ENCODE peak calls at places on chromosomes 1 and 21, in eight cellular contexts. One of them, this sample, is unnamed.

GRCh38 chr1:191206808-191207207 is 729.1 kb upstream of the BRINP3 start:
- DNase-seq in anterior cingulate cortex: no peak
- DNase-seq in activated T-cell treated with anti-CD3 and anti-CD28 coated beads, Interleukin-2, amount 50 U/mL, for 4 hours: no peak
- DNase-seq in activated naive CD4-positive, alpha-beta T cell treated with anti-CD3 and anti-CD28 coated beads for 36 hours: no peak
- DNase-seq in upper lobe of right lung: no peak
- DNase-seq in effector memory CD4-positive, alpha-beta T cell: no peak
- DNase-seq in NCI-H2081: peak
- DNase-seq in T-cell: no peak
- DNase-seq in this sample: no peak

GRCh38 chr1:194809665-194810064 is 1623.3 kb upstream of the B3GALT2 start:
- DNase-seq in anterior cingulate cortex: no peak
- DNase-seq in activated T-cell treated with anti-CD3 and anti-CD28 coated beads, Interleukin-2, amount 50 U/mL, for 4 hours: no peak
- DNase-seq in activated naive CD4-positive, alpha-beta T cell treated with anti-CD3 and anti-CD28 coated beads for 36 hours: no peak
- DNase-seq in upper lobe of right lung: no peak
- DNase-seq in effector memory CD4-positive, alpha-beta T cell: no peak
- DNase-seq in NCI-H2081: peak
- DNase-seq in T-cell: no peak
- DNase-seq in this sample: no peak

GRCh38 chr1:182614796-182615451 is 10.7 kb upstream of the RGS16 start:
- DNase-seq in anterior cingulate cortex: peak
- DNase-seq in activated T-cell treated with anti-CD3 and anti-CD28 coated beads, Interleukin-2, amount 50 U/mL, for 4 hours: peak
- DNase-seq in activated naive CD4-positive, alpha-beta T cell treated with anti-CD3 and anti-CD28 coated beads for 36 hours: peak
- DNase-seq in upper lobe of right lung: peak
- DNase-seq in effector memory CD4-positive, alpha-beta T cell: peak
- DNase-seq in NCI-H2081: peak
- DNase-seq in T-cell: no peak
- DNase-seq in this sample: peak

GRCh38 chr1:38083541-38083940 is 36.9 kb upstream of the POU3F1 start:
- DNase-seq in anterior cingulate cortex: no peak
- DNase-seq in activated T-cell treated with anti-CD3 and anti-CD28 coated beads, Interleukin-2, amount 50 U/mL, for 4 hours: no peak
- DNase-seq in activated naive CD4-positive, alpha-beta T cell treated with anti-CD3 and anti-CD28 coated beads for 36 hours: no peak
- DNase-seq in upper lobe of right lung: no peak
- DNase-seq in effector memory CD4-positive, alpha-beta T cell: no peak
- DNase-seq in NCI-H2081: peak
- DNase-seq in T-cell: no peak
- DNase-seq in this sample: no peak

GRCh38 chr1:169484683-169485426 is 889 bp downstream of the SLC19A2 start:
- DNase-seq in anterior cingulate cortex: peak
- DNase-seq in activated T-cell treated with anti-CD3 and anti-CD28 coated beads, Interleukin-2, amount 50 U/mL, for 4 hours: peak
- DNase-seq in activated naive CD4-positive, alpha-beta T cell treated with anti-CD3 and anti-CD28 coated beads for 36 hours: peak
- DNase-seq in upper lobe of right lung: peak
- DNase-seq in effector memory CD4-positive, alpha-beta T cell: no peak
- DNase-seq in NCI-H2081: peak
- DNase-seq in T-cell: no peak
- DNase-seq in this sample: peak

GRCh38 chr1:90402893-90403849 is 313.9 kb downstream of the BARHL2 start:
- DNase-seq in anterior cingulate cortex: no peak
- DNase-seq in activated T-cell treated with anti-CD3 and anti-CD28 coated beads, Interleukin-2, amount 50 U/mL, for 4 hours: no peak
- DNase-seq in activated naive CD4-positive, alpha-beta T cell treated with anti-CD3 and anti-CD28 coated beads for 36 hours: no peak
- DNase-seq in upper lobe of right lung: no peak
- DNase-seq in effector memory CD4-positive, alpha-beta T cell: no peak
- DNase-seq in NCI-H2081: peak
- DNase-seq in T-cell: no peak
- DNase-seq in this sample: no peak

GRCh38 chr1:169106921-169107672 is 607 bp downstream of the ATP1B1 start:
- DNase-seq in anterior cingulate cortex: no peak
- DNase-seq in activated T-cell treated with anti-CD3 and anti-CD28 coated beads, Interleukin-2, amount 50 U/mL, for 4 hours: no peak
- DNase-seq in activated naive CD4-positive, alpha-beta T cell treated with anti-CD3 and anti-CD28 coated beads for 36 hours: no peak
- DNase-seq in upper lobe of right lung: peak
- DNase-seq in effector memory CD4-positive, alpha-beta T cell: no peak
- DNase-seq in NCI-H2081: peak
- DNase-seq in T-cell: no peak
- DNase-seq in this sample: peak

GRCh38 chr1:197917813-197918646 is 858 bp downstream of the LHX9 start:
- DNase-seq in anterior cingulate cortex: no peak
- DNase-seq in activated T-cell treated with anti-CD3 and anti-CD28 coated beads, Interleukin-2, amount 50 U/mL, for 4 hours: no peak
- DNase-seq in activated naive CD4-positive, alpha-beta T cell treated with anti-CD3 and anti-CD28 coated beads for 36 hours: no peak
- DNase-seq in upper lobe of right lung: no peak
- DNase-seq in effector memory CD4-positive, alpha-beta T cell: no peak
- DNase-seq in NCI-H2081: no peak
- DNase-seq in T-cell: no peak
- DNase-seq in this sample: no peak

GRCh38 chr21:46559291-46559983 is 45.4 kb downstream of the S100B start:
- DNase-seq in anterior cingulate cortex: no peak
- DNase-seq in activated T-cell treated with anti-CD3 and anti-CD28 coated beads, Interleukin-2, amount 50 U/mL, for 4 hours: peak
- DNase-seq in activated naive CD4-positive, alpha-beta T cell treated with anti-CD3 and anti-CD28 coated beads for 36 hours: peak
- DNase-seq in upper lobe of right lung: no peak
- DNase-seq in effector memory CD4-positive, alpha-beta T cell: peak
- DNase-seq in NCI-H2081: no peak
- DNase-seq in T-cell: peak
- DNase-seq in this sample: peak

GRCh38 chr1:70718086-70718630 is 307.1 kb downstream of the CTH start:
- DNase-seq in anterior cingulate cortex: no peak
- DNase-seq in activated T-cell treated with anti-CD3 and anti-CD28 coated beads, Interleukin-2, amount 50 U/mL, for 4 hours: no peak
- DNase-seq in activated naive CD4-positive, alpha-beta T cell treated with anti-CD3 and anti-CD28 coated beads for 36 hours: no peak
- DNase-seq in upper lobe of right lung: no peak
- DNase-seq in effector memory CD4-positive, alpha-beta T cell: no peak
- DNase-seq in NCI-H2081: peak
- DNase-seq in T-cell: no peak
- DNase-seq in this sample: no peak

GRCh38 chr1:114671011-114671938 is 1.4 kb upstream of the DENND2C start:
- DNase-seq in anterior cingulate cortex: no peak
- DNase-seq in activated T-cell treated with anti-CD3 and anti-CD28 coated beads, Interleukin-2, amount 50 U/mL, for 4 hours: no peak
- DNase-seq in activated naive CD4-positive, alpha-beta T cell treated with anti-CD3 and anti-CD28 coated beads for 36 hours: no peak
- DNase-seq in upper lobe of right lung: no peak
- DNase-seq in effector memory CD4-positive, alpha-beta T cell: no peak
- DNase-seq in NCI-H2081: no peak
- DNase-seq in T-cell: no peak
- DNase-seq in this sample: no peak

GRCh38 chr1:39754906-39755504 is 16.1 kb downstream of the OXCT2 start:
- DNase-seq in anterior cingulate cortex: no peak
- DNase-seq in activated T-cell treated with anti-CD3 and anti-CD28 coated beads, Interleukin-2, amount 50 U/mL, for 4 hours: no peak
- DNase-seq in activated naive CD4-positive, alpha-beta T cell treated with anti-CD3 and anti-CD28 coated beads for 36 hours: no peak
- DNase-seq in upper lobe of right lung: no peak
- DNase-seq in effector memory CD4-positive, alpha-beta T cell: no peak
- DNase-seq in NCI-H2081: no peak
- DNase-seq in T-cell: no peak
- DNase-seq in this sample: peak

GRCh38 chr1:201279313-201279712 is 4.0 kb upstream of the PKP1 start:
- DNase-seq in anterior cingulate cortex: no peak
- DNase-seq in activated T-cell treated with anti-CD3 and anti-CD28 coated beads, Interleukin-2, amount 50 U/mL, for 4 hours: no peak
- DNase-seq in activated naive CD4-positive, alpha-beta T cell treated with anti-CD3 and anti-CD28 coated beads for 36 hours: no peak
- DNase-seq in upper lobe of right lung: no peak
- DNase-seq in effector memory CD4-positive, alpha-beta T cell: no peak
- DNase-seq in NCI-H2081: no peak
- DNase-seq in T-cell: no peak
- DNase-seq in this sample: no peak

GRCh38 chr1:56302878-56303277 is 276.5 kb downstream of the PLPP3 start:
- DNase-seq in anterior cingulate cortex: no peak
- DNase-seq in activated T-cell treated with anti-CD3 and anti-CD28 coated beads, Interleukin-2, amount 50 U/mL, for 4 hours: no peak
- DNase-seq in activated naive CD4-positive, alpha-beta T cell treated with anti-CD3 and anti-CD28 coated beads for 36 hours: no peak
- DNase-seq in upper lobe of right lung: no peak
- DNase-seq in effector memory CD4-positive, alpha-beta T cell: no peak
- DNase-seq in NCI-H2081: no peak
- DNase-seq in T-cell: no peak
- DNase-seq in this sample: no peak

GRCh38 chr1:201575912-201576311 is 37.0 kb downstream of the NAV1 start:
- DNase-seq in anterior cingulate cortex: no peak
- DNase-seq in activated T-cell treated with anti-CD3 and anti-CD28 coated beads, Interleukin-2, amount 50 U/mL, for 4 hours: no peak
- DNase-seq in activated naive CD4-positive, alpha-beta T cell treated with anti-CD3 and anti-CD28 coated beads for 36 hours: no peak
- DNase-seq in upper lobe of right lung: no peak
- DNase-seq in effector memory CD4-positive, alpha-beta T cell: no peak
- DNase-seq in NCI-H2081: no peak
- DNase-seq in T-cell: no peak
- DNase-seq in this sample: no peak

GRCh38 chr1:38173157-38173831 is 126.7 kb upstream of the POU3F1 start:
- DNase-seq in anterior cingulate cortex: no peak
- DNase-seq in activated T-cell treated with anti-CD3 and anti-CD28 coated beads, Interleukin-2, amount 50 U/mL, for 4 hours: no peak
- DNase-seq in activated naive CD4-positive, alpha-beta T cell treated with anti-CD3 and anti-CD28 coated beads for 36 hours: no peak
- DNase-seq in upper lobe of right lung: no peak
- DNase-seq in effector memory CD4-positive, alpha-beta T cell: no peak
- DNase-seq in NCI-H2081: no peak
- DNase-seq in T-cell: no peak
- DNase-seq in this sample: no peak

GRCh38 chr21:35840197-35840799 is 220.0 kb downstream of the SETD4 start:
- DNase-seq in anterior cingulate cortex: peak
- DNase-seq in activated T-cell treated with anti-CD3 and anti-CD28 coated beads, Interleukin-2, amount 50 U/mL, for 4 hours: peak
- DNase-seq in activated naive CD4-positive, alpha-beta T cell treated with anti-CD3 and anti-CD28 coated beads for 36 hours: peak
- DNase-seq in upper lobe of right lung: no peak
- DNase-seq in effector memory CD4-positive, alpha-beta T cell: peak
- DNase-seq in NCI-H2081: peak
- DNase-seq in T-cell: peak
- DNase-seq in this sample: no peak

GRCh38 chr1:228175316-228176023 is 9.9 kb downstream of the IBA57 start:
- DNase-seq in anterior cingulate cortex: no peak
- DNase-seq in activated T-cell treated with anti-CD3 and anti-CD28 coated beads, Interleukin-2, amount 50 U/mL, for 4 hours: no peak
- DNase-seq in activated naive CD4-positive, alpha-beta T cell treated with anti-CD3 and anti-CD28 coated beads for 36 hours: no peak
- DNase-seq in upper lobe of right lung: no peak
- DNase-seq in effector memory CD4-positive, alpha-beta T cell: no peak
- DNase-seq in NCI-H2081: no peak
- DNase-seq in T-cell: no peak
- DNase-seq in this sample: no peak

GRCh38 chr1:172781513-172782140 is 122.7 kb downstream of the FASLG start:
- DNase-seq in anterior cingulate cortex: no peak
- DNase-seq in activated T-cell treated with anti-CD3 and anti-CD28 coated beads, Interleukin-2, amount 50 U/mL, for 4 hours: no peak
- DNase-seq in activated naive CD4-positive, alpha-beta T cell treated with anti-CD3 and anti-CD28 coated beads for 36 hours: no peak
- DNase-seq in upper lobe of right lung: no peak
- DNase-seq in effector memory CD4-positive, alpha-beta T cell: no peak
- DNase-seq in NCI-H2081: no peak
- DNase-seq in T-cell: no peak
- DNase-seq in this sample: no peak

GRCh38 chr1:202101182-202101581 is 21.5 kb upstream of the GPR37L1 start:
- DNase-seq in anterior cingulate cortex: no peak
- DNase-seq in activated T-cell treated with anti-CD3 and anti-CD28 coated beads, Interleukin-2, amount 50 U/mL, for 4 hours: no peak
- DNase-seq in activated naive CD4-positive, alpha-beta T cell treated with anti-CD3 and anti-CD28 coated beads for 36 hours: no peak
- DNase-seq in upper lobe of right lung: no peak
- DNase-seq in effector memory CD4-positive, alpha-beta T cell: no peak
- DNase-seq in NCI-H2081: peak
- DNase-seq in T-cell: no peak
- DNase-seq in this sample: no peak

GRCh38 chr21:42679319-42679981 is 26.0 kb downstream of the PDE9A start:
- DNase-seq in anterior cingulate cortex: no peak
- DNase-seq in activated T-cell treated with anti-CD3 and anti-CD28 coated beads, Interleukin-2, amount 50 U/mL, for 4 hours: no peak
- DNase-seq in activated naive CD4-positive, alpha-beta T cell treated with anti-CD3 and anti-CD28 coated beads for 36 hours: no peak
- DNase-seq in upper lobe of right lung: no peak
- DNase-seq in effector memory CD4-positive, alpha-beta T cell: no peak
- DNase-seq in NCI-H2081: no peak
- DNase-seq in T-cell: no peak
- DNase-seq in this sample: no peak

GRCh38 chr1:21106238-21106637 is 70.5 kb downstream of the EIF4G3 start:
- DNase-seq in anterior cingulate cortex: no peak
- DNase-seq in activated T-cell treated with anti-CD3 and anti-CD28 coated beads, Interleukin-2, amount 50 U/mL, for 4 hours: no peak
- DNase-seq in activated naive CD4-positive, alpha-beta T cell treated with anti-CD3 and anti-CD28 coated beads for 36 hours: no peak
- DNase-seq in upper lobe of right lung: no peak
- DNase-seq in effector memory CD4-positive, alpha-beta T cell: no peak
- DNase-seq in NCI-H2081: no peak
- DNase-seq in T-cell: no peak
- DNase-seq in this sample: no peak